ENCODE peak calls at places on chromosomes 2 and 18, in six cellular contexts. H is endothelial cell of umbilical vein; G is cardiac muscle cell; P is effector memory CD4-positive, alpha-beta T cell; L is lung; T is dorsolateral prefrontal cortex. X is an unnamed sample.

GRCh38 chr2:165440367-165440766 is 29.1 kb upstream of the CSRNP3 start:
- DNase-seq in L (no peak), G (peak; percentile 81), P (no peak), H (peak; percentile 36), T (no peak), X (no peak)

GRCh38 chr2:120410487-120410886 is 64.6 kb downstream of the INHBB start:
- DNase-seq in H (no peak), L (no peak), T (no peak), P (no peak), G (no peak), X (no peak)

GRCh38 chr18:50340078-50340477 is 34.8 kb upstream of the SKA1 start:
- DNase-seq in H (no peak), L (no peak), T (no peak), P (no peak), G (no peak), X (no peak)

GRCh38 chr18:23619388-23619873 is 33.1 kb upstream of the NPC1 start:
- DNase-seq in P (no peak), H (peak; percentile 20), T (peak; percentile 36), G (peak; percentile 43), L (no peak), X (no peak)

GRCh38 chr18:23291456-23292205 is 156.3 kb downstream of the CABLES1 start:
- DNase-seq in G (peak; percentile 64), P (no peak), L (no peak), H (no peak), T (no peak), X (no peak)

GRCh38 chr2:89763254-89763580 is 1071.7 kb downstream of the RPIA start:
- DNase-seq in G (no peak), L (no peak), P (no peak), T (peak; percentile 32), H (no peak), X (peak; percentile 48)

GRCh38 chr2:202054716-202055115 is 18.3 kb upstream of the KIAA2012 start:
- DNase-seq in G (no peak), T (no peak), H (no peak), L (no peak), P (no peak), X (no peak)

GRCh38 chr2:170587937-170588336 is 127.2 kb upstream of the SP5 start:
- DNase-seq in G (no peak), L (no peak), H (no peak), T (no peak), P (no peak), X (no peak)

GRCh38 chr2:182240862-182241371 is 185.9 kb downstream of the PDE1A start:
- DNase-seq in P (no peak), L (no peak), G (peak; percentile 55), H (peak; percentile 69), T (no peak), X (no peak)

GRCh38 chr18:75201936-75202335 is 7.0 kb downstream of the PTGR3 start:
- DNase-seq in P (no peak), T (no peak), H (no peak), L (no peak), G (no peak), X (no peak)

GRCh38 chr2:205024822-205025518 is 479.7 kb downstream of the PARD3B start:
- DNase-seq in L (peak; percentile 36), H (peak; percentile 96), P (no peak), G (peak; percentile 86), T (no peak), X (no peak)

DNA sequence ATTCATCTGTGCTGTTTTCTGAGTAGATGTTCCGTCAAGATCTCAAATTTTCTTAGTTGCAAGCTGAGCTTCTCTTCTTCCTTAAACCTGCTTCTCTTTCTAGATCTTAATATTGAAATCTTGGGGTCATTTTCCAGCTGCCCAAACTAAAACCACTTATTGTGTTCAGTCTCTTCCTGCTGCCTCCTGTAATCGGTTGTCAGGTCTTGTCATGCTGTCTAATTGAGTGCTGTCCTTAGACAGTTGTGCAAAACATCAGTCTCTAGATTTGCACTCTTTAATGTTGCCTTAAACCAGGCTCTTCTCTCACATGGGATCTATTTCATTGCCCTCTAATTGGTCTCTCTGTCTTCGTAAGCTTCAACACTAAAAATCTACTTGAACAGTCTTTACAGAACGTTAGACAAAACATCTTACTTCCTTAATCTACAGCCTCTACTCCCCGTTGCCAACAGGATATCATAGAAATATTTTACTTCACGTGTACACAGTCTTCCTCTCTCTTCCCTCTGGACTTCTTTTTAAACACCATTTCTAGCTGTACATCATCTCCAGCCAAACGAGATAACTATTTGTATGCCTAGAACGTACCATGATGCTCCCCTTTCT is 34.9 kb downstream of the GPD2 start:
- DNase-seq in T (no peak), H (peak; percentile 26), G (no peak), L (no peak), P (no peak), X (no peak)
- H3K27ac ChIP-seq in T (no peak overlapping the region), H (no peak overlapping the region), G (no peak overlapping the region), L (no peak overlapping the region), P (no peak overlapping the region), X (no peak overlapping the region)

GRCh38 chr2:70768585-70769085 is 635 bp upstream of the ADD2 start:
- DNase-seq in G (no peak), L (no peak), T (no peak), P (no peak), H (no peak), X (no peak)

GRCh38 chr2:70772486-70773155 is 4.6 kb upstream of the ADD2 start:
- DNase-seq in P (no peak), T (no peak), G (no peak), L (no peak), H (no peak), X (no peak)

GRCh38 chr2:70769450-70769849 is 1.4 kb upstream of the ADD2 start:
- DNase-seq in P (no peak), H (no peak), L (no peak), G (no peak), T (no peak), X (no peak)

GRCh38 chr2:70767699-70768584 is at the start of gene ADD2:
- DNase-seq in P (no peak), T (peak; percentile 56), H (peak; percentile 21), G (peak; percentile 42), L (no peak), X (peak; percentile 45)

DNA sequence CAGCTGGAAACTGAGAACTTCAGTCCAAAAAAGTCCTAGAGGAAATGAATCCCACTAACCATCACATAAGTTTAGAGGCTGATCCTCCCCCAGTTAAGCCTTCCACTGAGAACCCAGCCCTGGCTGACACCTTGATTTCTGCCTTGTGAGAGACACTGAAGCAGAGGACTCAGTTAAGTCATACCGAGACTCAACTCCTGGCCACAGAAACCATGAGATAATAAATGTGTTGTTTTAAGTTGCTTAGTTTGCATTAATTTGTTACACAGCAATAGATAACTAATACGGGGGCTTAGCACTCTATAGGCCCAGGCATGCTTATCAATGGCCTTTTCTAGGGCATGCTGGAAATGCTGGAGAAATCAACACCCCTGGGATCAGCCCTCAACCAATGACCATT is 3.4 kb upstream of the ADD2 start:
- DNase-seq in G (no peak), L (no peak), P (no peak), H (no peak), T (no peak), X (no peak)
- H3K27me3 ChIP-seq in G (peaks cover 7% of the 10 kb centered on the region), L (no peaks in the 10 kb centered on the region), P (peaks cover 16% of the 10 kb centered on the region), H (peaks cover 50% of the 10 kb centered on the region), T (no peaks in the 10 kb centered on the region), X (peaks cover 18% of the 10 kb centered on the region)

GRCh38 chr2:73986085-73986680 is 1.5 kb downstream of the TET3 start:
- DNase-seq in L (no peak), T (no peak), G (no peak), H (no peak), P (no peak), X (peak; percentile 26)
- H3K4me3 ChIP-seq in L (no peak overlapping the region), T (peak overlapping the region; percentile 72), G (peak overlapping the region; percentile 42), H (peak overlapping the region; percentile 66), P (peak overlapping the region; percentile 53), X (peak overlapping the region; percentile 58)

GRCh38 chr18:48766025-48766424 is 184.7 kb downstream of the SMAD7 start:
- DNase-seq in L (no peak), H (no peak), T (no peak), G (peak; percentile 28), P (no peak), X (no peak)

GRCh38 chr18:48769006-48769646 is 181.6 kb downstream of the SMAD7 start:
- DNase-seq in H (no peak), L (no peak), T (no peak), G (no peak), P (no peak), X (no peak)

GRCh38 chr18:48765053-48765452 is 185.7 kb downstream of the SMAD7 start:
- DNase-seq in H (no peak), L (no peak), P (no peak), T (no peak), G (no peak), X (no peak)

GRCh38 chr18:48766487-48766886 is 184.3 kb downstream of the SMAD7 start:
- DNase-seq in G (no peak), T (no peak), H (no peak), L (no peak), P (no peak), X (no peak)

DNA sequence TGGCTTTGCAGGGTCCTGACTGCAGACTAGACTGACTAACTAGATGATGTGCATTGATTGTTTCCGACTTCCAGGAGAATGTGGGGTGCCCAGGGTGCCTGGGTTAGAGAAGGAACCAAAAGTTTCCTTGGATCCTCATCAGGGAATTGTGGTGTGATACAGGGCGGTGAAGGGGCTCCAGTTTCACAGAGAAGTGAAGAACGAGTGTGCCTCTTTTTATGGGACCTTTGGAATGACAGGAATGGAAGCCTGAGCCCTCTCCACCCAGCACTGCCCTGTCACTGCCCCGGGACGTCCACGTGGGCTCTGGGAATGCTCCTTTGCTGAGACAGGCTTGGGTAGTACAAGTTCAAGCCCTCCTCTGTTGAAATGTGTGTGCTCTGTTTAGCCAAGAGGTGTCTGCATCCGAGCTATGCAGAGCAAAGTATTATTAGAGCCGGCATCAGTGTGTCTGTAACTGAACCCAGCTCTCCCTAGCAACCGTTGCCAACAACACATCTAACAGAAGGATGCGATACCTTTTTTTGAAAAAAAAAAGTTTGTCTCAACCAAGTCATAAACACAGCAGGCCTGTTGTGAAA is 183.6 kb downstream of the SMAD7 start:
- DNase-seq in H (no peak), T (no peak), P (peak; percentile 12), L (no peak), G (peak; percentile 28), X (no peak)
- H3K27ac ChIP-seq in H (no peak overlapping the region), T (no peak overlapping the region), P (no peak overlapping the region), L (peak overlapping the region; percentile 53), G (peak overlapping the region; percentile 88), X (no peak overlapping the region)

GRCh38 chr18:402129-402528 is 98.4 kb downstream of the COLEC12 start:
- DNase-seq in L (no peak), P (no peak), T (no peak), H (no peak), G (no peak), X (no peak)
- H3K27me3 ChIP-seq in L (no peaks in the 10 kb centered on the region), P (no peaks in the 10 kb centered on the region), T (no peaks in the 10 kb centered on the region), H (no peaks in the 10 kb centered on the region), G (no peaks in the 10 kb centered on the region), X (no peaks in the 10 kb centered on the region)

DNA sequence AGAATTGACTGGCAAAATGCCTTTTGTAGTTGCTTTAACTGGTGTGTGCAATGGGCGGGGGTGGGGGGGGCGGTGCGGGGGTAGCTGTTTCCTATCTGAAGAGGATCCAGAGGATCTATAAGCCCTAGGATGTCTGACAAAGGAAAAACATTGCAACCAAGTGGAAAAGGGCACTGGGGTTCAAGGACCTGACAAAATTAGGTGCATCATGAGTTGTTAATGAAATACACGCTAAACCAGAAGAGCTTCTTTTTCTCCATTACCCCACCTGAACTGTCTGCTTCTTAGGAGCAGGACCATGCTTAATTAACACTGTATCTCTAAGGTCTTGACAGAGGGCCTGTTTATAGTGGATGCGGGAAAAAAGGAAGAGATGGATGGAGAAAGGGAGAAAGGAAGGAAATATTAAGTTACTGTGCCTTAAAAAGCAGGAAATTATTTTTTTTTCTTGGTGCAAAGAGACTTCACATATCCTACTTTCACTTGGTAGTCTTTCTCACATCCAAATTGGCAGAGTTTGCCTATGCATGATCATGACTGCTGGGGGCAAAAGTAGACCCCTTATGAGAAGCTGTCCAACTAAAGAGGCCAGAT is 4.7 kb downstream of the RND3 start:
- DNase-seq in G (no peak), L (no peak), T (no peak), H (no peak), P (no peak), X (no peak)
- H3K4me3 ChIP-seq in G (no peak overlapping the region), L (no peak overlapping the region), T (peak overlapping the region; percentile 76), H (peak overlapping the region; percentile 5), P (no peak overlapping the region), X (no peak overlapping the region)